ENCODE peak calls at places on chromosomes 7 and 10, in five cellular contexts. Y is OCI-LY7, K is hepatocyte, H is SK-N-SH, A is MM.1S. O is an unnamed sample.

GRCh38 chr7:122055072-122055471 is 89.0 kb downstream of the AASS start:
- DNase-seq in Y (no peak), K (no peak), H (no peak), A (no peak), O (no peak)

GRCh38 chr10:49609283-49610014 is 661 bp upstream of the SLC18A3 start:
- DNase-seq in Y (no peak), K (no peak), H (peak), A (no peak), O (no peak)

GRCh38 chr7:75669579-75669978 is 69.2 kb downstream of the HIP1 start:
- DNase-seq in Y (no peak), K (no peak), H (no peak), A (no peak), O (no peak)

GRCh38 chr7:116403265-116403664 is 96.3 kb upstream of the CAV2 start:
- DNase-seq in Y (no peak), K (no peak), H (no peak), A (no peak), O (no peak)

GRCh38 chr10:35642793-35643114 is 658 bp upstream of the FZD8 start:
- DNase-seq in Y (no peak), K (no peak), H (no peak), A (no peak), O (no peak)

GRCh38 chr7:55690-56248 is 136.6 kb upstream of the FAM20C start:
- DNase-seq in Y (no peak), K (no peak), H (no peak), A (no peak), O (no peak)

GRCh38 chr7:80098795-80099194 is 35.8 kb upstream of the GNAI1 start:
- DNase-seq in Y (no peak), K (no peak), H (peak), A (no peak), O (no peak)

GRCh38 chr7:46352335-46352954 is 431.4 kb upstream of the IGFBP3 start:
- DNase-seq in Y (peak), K (peak), H (peak), A (peak), O (peak)

GRCh38 chr7:128164061-128164954 is 76.8 kb upstream of the LEP start:
- DNase-seq in Y (no peak), K (peak), H (no peak), A (no peak), O (peak)

GRCh38 chr10:35225204-35225603 is 98.6 kb downstream of the CREM start:
- DNase-seq in Y (no peak), K (no peak), H (no peak), A (no peak), O (no peak)

DNA sequence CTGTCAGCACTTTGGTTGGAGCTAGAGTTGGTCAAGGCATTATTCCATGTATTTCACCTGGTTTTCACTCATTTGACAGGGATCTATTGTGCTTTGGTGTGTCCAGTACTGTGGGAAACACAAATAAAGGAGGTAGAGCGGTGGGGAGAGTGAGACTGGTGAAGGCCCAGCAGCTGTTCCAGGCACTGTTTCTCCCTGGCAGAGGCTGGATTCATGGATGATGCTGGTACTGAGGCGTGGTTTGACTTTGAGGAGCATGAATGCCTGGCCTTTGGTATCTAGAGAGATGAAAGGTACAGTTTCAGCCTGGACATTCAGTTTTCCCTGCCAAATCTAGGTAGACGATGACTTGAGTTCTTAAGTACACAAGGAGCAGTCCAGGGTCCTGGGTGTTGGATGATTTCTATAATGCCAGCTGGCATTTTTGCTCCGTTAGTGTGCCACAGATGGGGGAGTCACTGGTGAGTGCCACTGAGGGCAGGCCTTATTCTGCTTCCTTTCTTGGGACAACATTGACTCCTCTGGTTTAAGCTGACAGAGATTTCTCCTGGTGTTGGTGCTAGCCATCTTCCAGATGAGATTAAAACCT is 162.2 kb upstream of the BMPER start:
- DNase-seq in Y (no peak), K (no peak), H (no peak), A (no peak), O (no peak)
- H2AFZ ChIP-seq in Y (no peak), K (no peak), H (no peak), A (no peak), O (no peak)

GRCh38 chr10:118033905-118034304 is 12.8 kb downstream of the RAB11FIP2 start:
- DNase-seq in Y (no peak), K (peak), H (peak), A (no peak), O (no peak)

GRCh38 chr10:118032564-118032963 is 14.2 kb downstream of the RAB11FIP2 start:
- DNase-seq in Y (no peak), K (no peak), H (no peak), A (no peak), O (no peak)

GRCh38 chr10:118036281-118036875 is 10.4 kb downstream of the RAB11FIP2 start:
- DNase-seq in Y (no peak), K (no peak), H (no peak), A (no peak), O (no peak)

GRCh38 chr10:118034755-118035154 is 12.0 kb downstream of the RAB11FIP2 start:
- DNase-seq in Y (no peak), K (no peak), H (no peak), A (no peak), O (no peak)

GRCh38 chr10:118035358-118036031 is 11.2 kb downstream of the RAB11FIP2 start:
- DNase-seq in Y (no peak), K (no peak), H (no peak), A (no peak), O (no peak)
- TF ChIP-seq EZH2phosphoT487 in Y (no peak), K (no peak), H (no peak), A (no peak), O (no peak)

DNA sequence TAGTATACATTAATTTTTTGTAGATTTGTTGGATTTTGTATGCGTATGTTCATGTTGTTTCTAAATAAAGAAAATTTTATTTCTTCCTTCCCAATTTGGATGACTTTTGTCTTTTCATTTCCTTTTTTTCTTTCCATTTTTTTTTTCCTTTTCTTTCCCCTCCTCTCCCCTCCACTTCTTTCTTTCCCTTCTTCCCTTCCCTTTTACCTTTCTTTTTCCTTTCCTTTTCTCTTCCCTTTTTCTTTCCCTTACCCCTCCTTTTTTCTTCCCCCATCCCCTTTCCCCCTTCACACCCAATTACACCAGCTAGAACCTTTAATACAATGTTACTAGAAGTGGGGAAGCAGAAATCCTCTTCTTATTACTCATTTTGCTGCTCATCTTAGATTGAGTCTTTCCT is 6.0 kb downstream of the KIF20B start:
- DNase-seq in Y (no peak), K (no peak), H (no peak), A (no peak), O (no peak)
- H2AFZ ChIP-seq in Y (no peak), K (no peak), H (peak), A (no peak), O (no peak)

DNA sequence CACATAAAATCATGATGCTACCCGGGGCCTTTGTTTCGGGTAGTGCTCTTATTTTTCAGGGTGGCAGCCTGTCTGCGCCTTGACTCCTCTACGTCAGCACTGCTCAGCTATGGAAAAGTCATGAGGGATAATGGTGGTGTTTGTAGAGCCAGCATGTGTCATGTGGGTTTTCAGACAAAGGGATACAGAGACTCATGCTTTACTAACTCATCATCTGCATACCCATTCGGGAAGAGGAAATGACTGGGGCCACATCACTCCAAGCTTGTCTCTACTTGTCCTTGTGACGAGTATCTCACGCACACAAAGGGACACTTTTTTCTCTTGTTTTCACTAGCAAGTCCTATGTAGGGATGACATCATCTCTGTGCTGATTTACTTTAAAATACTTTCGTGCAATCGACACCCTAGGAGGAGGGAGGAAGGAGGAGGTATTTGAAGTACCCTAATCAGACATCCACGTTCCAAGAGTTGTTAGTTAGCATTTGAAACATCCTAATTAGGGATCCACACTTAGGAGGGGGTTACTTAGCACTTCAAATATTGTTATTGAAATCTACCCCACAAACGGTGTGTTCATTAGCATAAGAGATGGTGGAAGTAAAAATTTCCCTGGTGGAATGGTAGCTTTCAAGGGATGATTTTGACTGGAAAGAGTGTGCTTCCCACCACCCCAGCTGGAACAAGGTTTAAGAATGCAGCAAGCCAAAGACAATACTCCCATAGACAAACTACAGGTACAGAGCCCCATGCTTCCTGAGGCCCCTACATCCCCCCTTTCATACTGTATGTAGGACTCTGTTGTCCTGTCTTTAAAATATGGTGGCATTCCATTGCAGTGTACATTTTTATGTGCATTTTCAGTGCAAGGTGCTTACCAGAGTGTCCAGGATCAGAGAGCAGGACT is 52.0 kb downstream of the THNSL1 start:
- DNase-seq in Y (no peak), K (no peak), H (no peak), A (no peak), O (no peak)
- TF ChIP-seq EZH2phosphoT487 in Y (no peak), K (no peak), H (no peak), A (no peak), O (no peak)

DNA sequence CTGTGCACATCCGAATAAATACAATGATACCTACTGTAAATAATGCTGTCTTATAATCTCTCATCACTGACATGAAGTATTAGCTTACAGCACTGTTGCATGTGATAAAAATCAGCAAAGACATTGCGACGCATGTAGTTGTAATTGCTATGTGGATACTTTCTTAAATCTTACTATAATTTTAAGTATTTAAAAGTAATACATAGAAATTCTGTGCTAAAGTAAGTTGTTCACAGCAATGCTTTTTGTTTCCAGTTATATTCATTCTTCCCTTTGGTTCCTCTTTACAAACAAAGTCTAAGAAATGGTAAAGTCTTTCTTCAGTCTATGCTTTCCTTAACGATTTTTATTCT is 113.7 kb upstream of the DGKB start:
- DNase-seq in Y (no peak), K (no peak), H (no peak), A (no peak), O (no peak)
- H2AFZ ChIP-seq in Y (no peak), K (no peak), H (peak), A (no peak), O (peak)

O was measured in HCT116.